ENCODE peak calls at places on chromosomes 16 and 17, in five cellular contexts. One of them, this sample, is unnamed.

GRCh38 chr17:40458001-40458791 is 14.9 kb downstream of the IGFBP4 start:
- DNase-seq in ELR: peak; percentile 76
- DNase-seq in hippocampal formation: no peak
- DNase-seq in fibroblast of the conjunctiva: peak; percentile 92
- DNase-seq in H9: no peak
- DNase-seq in this sample: peak; percentile 84

GRCh38 chr17:72445055-72445991 is 324.5 kb downstream of the SOX9 start:
- DNase-seq in fibroblast of the conjunctiva: no peak
- DNase-seq in ELR: no peak
- DNase-seq in H9: no peak
- DNase-seq in hippocampal formation: peak; percentile 27
- DNase-seq in this sample: no peak

GRCh38 chr16:20347666-20348364 is 4.7 kb downstream of the UMOD start:
- DNase-seq in hippocampal formation: no peak
- DNase-seq in ELR: no peak
- DNase-seq in H9: peak; percentile 38
- DNase-seq in fibroblast of the conjunctiva: no peak
- DNase-seq in this sample: no peak

GRCh38 chr17:19018600-19018950 is 14.0 kb upstream of the FAM83G start:
- DNase-seq in ELR: no peak
- DNase-seq in fibroblast of the conjunctiva: no peak
- DNase-seq in hippocampal formation: no peak
- DNase-seq in H9: no peak
- DNase-seq in this sample: no peak

GRCh38 chr17:62950067-62950466 is 16.0 kb upstream of the TANC2 start:
- DNase-seq in hippocampal formation: no peak
- DNase-seq in ELR: no peak
- DNase-seq in H9: no peak
- DNase-seq in fibroblast of the conjunctiva: peak; percentile 90
- DNase-seq in this sample: peak; percentile 80

GRCh38 chr17:81020443-81020766 is 14.5 kb upstream of the BAIAP2 start:
- DNase-seq in H9: no peak
- DNase-seq in fibroblast of the conjunctiva: no peak
- DNase-seq in hippocampal formation: no peak
- DNase-seq in ELR: no peak
- DNase-seq in this sample: no peak

GRCh38 chr16:75273054-75273925 is 21.9 kb upstream of the BCAR1 start:
- DNase-seq in hippocampal formation: no peak
- DNase-seq in ELR: peak; percentile 85
- DNase-seq in H9: no peak
- DNase-seq in fibroblast of the conjunctiva: no peak
- DNase-seq in this sample: peak; percentile 73

GRCh38 chr17:43438626-43439529 is 40.1 kb downstream of the ARL4D start:
- DNase-seq in ELR: no peak
- DNase-seq in hippocampal formation: no peak
- DNase-seq in fibroblast of the conjunctiva: no peak
- DNase-seq in H9: peak; percentile 47
- DNase-seq in this sample: no peak

GRCh38 chr17:78748730-78749317 is 33.2 kb downstream of the CYTH1 start:
- DNase-seq in H9: no peak
- DNase-seq in ELR: peak; percentile 65
- DNase-seq in fibroblast of the conjunctiva: no peak
- DNase-seq in hippocampal formation: no peak
- DNase-seq in this sample: peak; percentile 79

GRCh38 chr16:7722761-7723160 is 390.1 kb downstream of the RBFOX1 start:
- DNase-seq in hippocampal formation: no peak
- DNase-seq in fibroblast of the conjunctiva: no peak
- DNase-seq in H9: no peak
- DNase-seq in ELR: no peak
- DNase-seq in this sample: no peak

GRCh38 chr17:73827627-73828241 is 183.5 kb upstream of the SDK2 start:
- DNase-seq in ELR: no peak
- DNase-seq in hippocampal formation: no peak
- DNase-seq in H9: peak; percentile 74
- DNase-seq in fibroblast of the conjunctiva: no peak
- DNase-seq in this sample: no peak

GRCh38 chr17:73760186-73760758 is 116.0 kb upstream of the SDK2 start:
- DNase-seq in hippocampal formation: no peak
- DNase-seq in ELR: no peak
- DNase-seq in H9: peak; percentile 93
- DNase-seq in fibroblast of the conjunctiva: no peak
- DNase-seq in this sample: peak; percentile 14